ENCODE peak calls at places on chromosomes 3 and 15, in five cellular contexts. I, Y, Q, N and C are unnamed samples.

GRCh38 chr15:100973351-100974034 is 54.3 kb downstream of the LRRK1 start:
- DNase-seq in I (peak; percentile 10), Y (no peak), Q (no peak), N (peak; percentile 76), C (no peak)

GRCh38 chr15:40338921-40339620 is 1.7 kb downstream of the CCDC9B start:
- DNase-seq in I (peak; percentile 76), Y (peak; percentile 47), Q (no peak), N (no peak), C (no peak)

GRCh38 chr15:84001655-84002054 is 233.9 kb upstream of the GOLGA6L4 start:
- DNase-seq in I (no peak), Y (no peak), Q (no peak), N (no peak), C (no peak)

GRCh38 chr3:16374047-16375019 is 109.3 kb downstream of the OXNAD1 start:
- DNase-seq in I (no peak), Y (peak; percentile 36), Q (no peak), N (no peak), C (peak; percentile 45)

GRCh38 chr3:151085889-151086483 is 522 bp downstream of the MED12L start:
- DNase-seq in I (no peak), Y (no peak), Q (no peak), N (peak; percentile 86), C (no peak)

GRCh38 chr3:107271787-107272387 is 105.4 kb upstream of the CCDC54 start:
- DNase-seq in I (peak; percentile 55), Y (no peak), Q (no peak), N (no peak), C (no peak)

GRCh38 chr3:176208915-176209314 is 988.4 kb downstream of the TBL1XR1 start:
- DNase-seq in I (no peak), Y (no peak), Q (no peak), N (no peak), C (no peak)

GRCh38 chr3:101311676-101312075 is 8.7 kb downstream of the IMPG2 start:
- DNase-seq in I (no peak), Y (no peak), Q (no peak), N (no peak), C (no peak)

GRCh38 chr3:8280161-8280560 is 221.5 kb upstream of the LMCD1 start:
- DNase-seq in I (no peak), Y (no peak), Q (no peak), N (peak; percentile 64), C (no peak)

GRCh38 chr3:150409527-150410310 is 1.6 kb downstream of the TSC22D2 start:
- DNase-seq in I (peak; percentile 77), Y (peak; percentile 78), Q (peak; percentile 43), N (peak; percentile 91), C (peak; percentile 92)

GRCh38 chr3:183844606-183845005 is 19.2 kb upstream of the MAP6D1 start:
- DNase-seq in I (peak; percentile 64), Y (no peak), Q (no peak), N (no peak), C (no peak)

GRCh38 chr3:7205535-7206331 is 344.8 kb downstream of the GRM7 start:
- DNase-seq in I (no peak), Y (no peak), Q (no peak), N (no peak), C (no peak)

GRCh38 chr3:183244981-183245476 is 8.0 kb upstream of the B3GNT5 start:
- DNase-seq in I (no peak), Y (no peak), Q (no peak), N (no peak), C (no peak)

GRCh38 chr3:101567528-101568317 is 6.1 kb downstream of the TRMT10C start:
- DNase-seq in I (no peak), Y (no peak), Q (no peak), N (no peak), C (no peak)

GRCh38 chr3:52982839-52983238 is 63.0 kb downstream of the SFMBT1 start:
- DNase-seq in I (no peak), Y (no peak), Q (no peak), N (no peak), C (no peak)

GRCh38 chr3:126521122-126521891 is 2.6 kb upstream of the CHST13 start:
- DNase-seq in I (no peak), Y (no peak), Q (no peak), N (no peak), C (peak; percentile 74)

GRCh38 chr3:141279074-141279945 is 47.7 kb downstream of the PXYLP1 start:
- DNase-seq in I (peak; percentile 39), Y (no peak), Q (no peak), N (no peak), C (no peak)

GRCh38 chr3:63278171-63278999 is at the start of gene SYNPR:
- DNase-seq in I (no peak), Y (no peak), Q (no peak), N (peak; percentile 88), C (no peak)

GRCh38 chr15:65329298-65329990 is 25.0 kb downstream of the RNU5B-1 start:
- DNase-seq in I (no peak), Y (no peak), Q (no peak), N (peak; percentile 33), C (no peak)

GRCh38 chr15:43769584-43770228 is 7.1 kb downstream of the ELL3 start:
- DNase-seq in I (peak; percentile 77), Y (peak; percentile 37), Q (no peak), N (peak; percentile 89), C (peak; percentile 47)

GRCh38 chr15:38242055-38242454 is 10.6 kb upstream of the SPRED1 start:
- DNase-seq in I (no peak), Y (no peak), Q (no peak), N (no peak), C (no peak)

GRCh38 chr3:131033480-131034080 is 6.9 kb downstream of the NEK11 start:
- DNase-seq in I (peak; percentile 69), Y (no peak), Q (no peak), N (no peak), C (no peak)

GRCh38 chr3:113157408-113157980 is 53.9 kb upstream of the BOC start:
- DNase-seq in I (peak; percentile 14), Y (peak; percentile 22), Q (peak; percentile 29), N (no peak), C (no peak)

GRCh38 chr3:62125376-62125775 is 248.0 kb downstream of the FEZF2 start:
- DNase-seq in I (no peak), Y (no peak), Q (no peak), N (no peak), C (no peak)

GRCh38 chr3:15800327-15800726 is 2.5 kb upstream of the ANKRD28 start:
- DNase-seq in I (peak; percentile 30), Y (no peak), Q (no peak), N (no peak), C (no peak)

GRCh38 chr3:184786271-184787010 is 25.5 kb upstream of the VPS8 start:
- DNase-seq in I (peak; percentile 92), Y (peak; percentile 49), Q (peak; percentile 30), N (no peak), C (no peak)

DNA sequence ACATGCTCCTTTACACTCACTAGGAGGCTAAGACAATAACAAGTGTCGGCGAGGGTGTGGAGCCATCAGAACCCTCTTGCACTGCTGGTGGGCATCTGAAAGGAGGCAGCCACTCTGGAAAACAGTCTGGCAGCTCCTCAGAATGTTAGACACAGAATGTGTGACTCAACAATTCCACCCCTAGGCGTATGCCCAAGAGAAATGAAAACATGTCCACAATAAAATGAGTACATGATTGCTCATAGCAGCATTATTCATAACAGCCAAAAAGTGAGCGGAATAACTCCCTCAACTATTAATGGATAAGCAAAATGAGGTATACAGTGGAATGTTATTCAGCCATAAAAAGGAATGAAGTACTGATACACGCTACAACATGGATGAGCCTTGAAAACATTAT is 57.8 kb downstream of the WNT7A start:
- DNase-seq in I (no peak), Y (no peak), Q (no peak), N (no peak), C (no peak)
- H3K4me1 ChIP-seq in I (no peaks in the 10 kb centered on the region), Y (no peaks in the 10 kb centered on the region), Q (no peaks in the 10 kb centered on the region), N (no peaks in the 10 kb centered on the region), C (no peaks in the 10 kb centered on the region)

GRCh38 chr3:188581791-188582190 is 427.8 kb downstream of the LPP start:
- DNase-seq in I (no peak), Y (no peak), Q (no peak), N (no peak), C (no peak)

GRCh38 chr3:188581365-188581764 is 427.4 kb downstream of the LPP start:
- DNase-seq in I (no peak), Y (no peak), Q (no peak), N (no peak), C (no peak)

GRCh38 chr3:188584958-188585689 is 431.2 kb downstream of the LPP start:
- DNase-seq in I (peak; percentile 27), Y (no peak), Q (no peak), N (no peak), C (no peak)

GRCh38 chr3:188584162-188584529 is 430.2 kb downstream of the LPP start:
- DNase-seq in I (peak; percentile 90), Y (no peak), Q (no peak), N (no peak), C (no peak)

GRCh38 chr3:188583476-188584161 is 429.7 kb downstream of the LPP start:
- DNase-seq in I (peak; percentile 29), Y (no peak), Q (no peak), N (no peak), C (no peak)
- H3K4me3 ChIP-seq in I (no peak overlapping the region), Y (no peak overlapping the region), Q (no peak overlapping the region), N (no peak overlapping the region), C (no peak overlapping the region)

GRCh38 chr3:173275740-173276139 is 121.8 kb upstream of the NLGN1 start:
- DNase-seq in I (no peak), Y (no peak), Q (no peak), N (no peak), C (no peak)
- TF ChIP-seq CTCF in I (no peak), Y (no peak), Q (no peak), N (peak; percentile 54), C (no peak)

DNA sequence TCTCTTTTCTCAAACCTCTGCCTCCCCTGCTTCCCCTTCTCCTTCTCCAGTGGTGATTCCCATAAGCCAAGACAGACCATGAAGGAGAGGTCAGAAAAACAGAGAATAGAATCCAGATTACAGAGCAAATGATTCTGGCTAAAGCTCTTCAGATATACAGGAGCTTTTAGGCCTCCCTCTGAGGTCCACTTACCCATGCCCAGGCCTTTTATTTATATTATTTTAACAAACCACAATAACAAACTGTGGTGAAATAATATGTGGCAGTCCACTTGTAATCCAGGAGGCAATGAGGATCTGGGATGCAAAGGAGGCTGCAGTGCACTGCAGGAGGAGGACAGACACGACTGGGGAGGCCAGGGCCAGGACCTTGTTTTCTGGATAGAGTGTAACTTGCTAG is 104.1 kb downstream of the STAC start:
- DNase-seq in I (no peak), Y (no peak), Q (no peak), N (no peak), C (no peak)
- H3K4me1 ChIP-seq in I (no peaks in the 10 kb centered on the region), Y (no peaks in the 10 kb centered on the region), Q (no peaks in the 10 kb centered on the region), N (no peaks in the 10 kb centered on the region), C (peaks cover 3% of the 10 kb centered on the region)

GRCh38 chr3:71723452-71724170 is 1.6 kb downstream of the EIF4E3 start:
- DNase-seq in I (no peak), Y (no peak), Q (no peak), N (no peak), C (no peak)

GRCh38 chr3:71725279-71725991 is at the start of gene EIF4E3:
- DNase-seq in I (peak; percentile 37), Y (peak; percentile 26), Q (no peak), N (peak; percentile 81), C (no peak)

GRCh38 chr3:71724584-71725278 is 471 bp downstream of the EIF4E3 start:
- DNase-seq in I (peak; percentile 13), Y (peak; percentile 55), Q (no peak), N (peak; percentile 72), C (peak; percentile 46)

GRCh38 chr3:71724171-71724453 is 1.1 kb downstream of the EIF4E3 start:
- DNase-seq in I (no peak), Y (no peak), Q (no peak), N (no peak), C (no peak)

GRCh38 chr3:71726106-71726505 is 904 bp upstream of the EIF4E3 start:
- DNase-seq in I (no peak), Y (no peak), Q (no peak), N (no peak), C (no peak)
- H3K4me3 ChIP-seq in I (no peak overlapping the region), Y (peak overlapping the region; percentile 74), Q (peak overlapping the region; percentile 84), N (no peak overlapping the region), C (peak overlapping the region; percentile 82)